ENCODE peak calls at places on chromosome 7, in four cellular contexts. J is A549, A is stomach, I is body of pancreas. X is an unnamed sample.

GRCh38 chr7:27203964-27204594 is 4.2 kb upstream of the HOXA13 start:
- DNase-seq in J (no peak), A (no peak), I (no peak), X (no peak)

GRCh38 chr7:16178069-16178468 is 243.3 kb downstream of the CRPPA start:
- DNase-seq in I (no peak), J (no peak), A (no peak), X (no peak)

GRCh38 chr7:48295572-48295971 is 124.3 kb downstream of the ABCA13 start:
- DNase-seq in J (no peak), A (no peak), I (no peak), X (peak; percentile 38)

GRCh38 chr7:95396136-95397032 is at the start of gene PON3:
- DNase-seq in I (peak; percentile 68), A (peak; percentile 27), J (peak; percentile 89), X (peak; percentile 42)

GRCh38 chr7:12865593-12865992 is 178.2 kb downstream of the ARL4A start:
- DNase-seq in I (no peak), J (no peak), A (no peak), X (no peak)

GRCh38 chr7:8121243-8121642 is 140.7 kb downstream of the ICA1 start:
- DNase-seq in I (no peak), J (no peak), A (no peak), X (no peak)

GRCh38 chr7:6026011-6026819 is 5.0 kb upstream of the ANKRD61 start:
- DNase-seq in A (peak; percentile 67), J (peak; percentile 74), I (peak; percentile 23), X (peak; percentile 50)

GRCh38 chr7:122896509-122896908 is 10.2 kb upstream of the CADPS2 start:
- DNase-seq in A (no peak), I (no peak), J (no peak), X (no peak)

GRCh38 chr7:87336136-87336535 is 9.3 kb upstream of the CROT start:
- DNase-seq in A (no peak), I (no peak), J (no peak), X (no peak)

GRCh38 chr7:16403475-16403874 is 17.9 kb downstream of the CRPPA start:
- DNase-seq in J (no peak), A (no peak), I (no peak), X (no peak)

GRCh38 chr7:98467570-98468312 is 66.9 kb upstream of the BAIAP2L1 start:
- DNase-seq in J (no peak), A (no peak), I (no peak), X (no peak)

GRCh38 chr7:129943352-129943751 is 9.4 kb downstream of the UBE2H start:
- DNase-seq in I (no peak), J (no peak), A (no peak), X (no peak)

GRCh38 chr7:105760549-105761447 is 115.6 kb downstream of the ATXN7L1 start:
- DNase-seq in I (no peak), A (no peak), J (no peak), X (no peak)

GRCh38 chr7:37081436-37081835 is 357.1 kb upstream of the AOAH start:
- DNase-seq in I (peak; percentile 49), A (peak; percentile 50), J (no peak), X (peak; percentile 54)

GRCh38 chr7:69893915-69894314 is 295.6 kb downstream of the AUTS2 start:
- DNase-seq in I (no peak), A (no peak), J (no peak), X (no peak)

GRCh38 chr7:66558201-66558641 is 70.5 kb upstream of the KCTD7 start:
- DNase-seq in I (no peak), A (no peak), J (no peak), X (no peak)

GRCh38 chr7:38584443-38585210 is 46.5 kb downstream of the AMPH start:
- DNase-seq in I (peak; percentile 18), J (no peak), A (no peak), X (no peak)

GRCh38 chr7:101880536-101881443 is 63.4 kb downstream of the CUX1 start:
- DNase-seq in A (peak; percentile 37), I (no peak), J (no peak), X (no peak)

GRCh38 chr7:106731637-106732036 is 70.7 kb upstream of the CCDC71L start:
- DNase-seq in J (no peak), A (no peak), I (no peak), X (no peak)

GRCh38 chr7:13988765-13989137 is 715 bp downstream of the ETV1 start:
- DNase-seq in J (no peak), A (no peak), I (no peak), X (peak; percentile 28)

GRCh38 chr7:53473371-53473770 is 437.9 kb downstream of the POM121L12 start:
- DNase-seq in A (no peak), I (no peak), J (no peak), X (no peak)

GRCh38 chr7:87217983-87218653 is 1.4 kb downstream of the TMEM243 start:
- DNase-seq in J (no peak), A (no peak), I (no peak), X (no peak)

GRCh38 chr7:7970113-7970619 is 1.6 kb downstream of the GLCCI1 start:
- DNase-seq in I (no peak), J (no peak), A (no peak), X (peak; percentile 37)

GRCh38 chr7:70571986-70572385 is 560.0 kb upstream of the GALNT17 start:
- DNase-seq in J (no peak), A (no peak), I (no peak), X (no peak)

GRCh38 chr7:91953618-91954017 is 13.0 kb downstream of the AKAP9 start:
- DNase-seq in A (no peak), I (no peak), J (no peak), X (no peak)

GRCh38 chr7:92325173-92325572 is 79.4 kb downstream of the ANKIB1 start:
- DNase-seq in A (no peak), I (no peak), J (no peak), X (no peak)

GRCh38 chr7:112448376-112448775 is 1.9 kb upstream of the IFRD1 start:
- DNase-seq in J (no peak), A (no peak), I (no peak), X (no peak)

GRCh38 chr7:128405345-128406146 is 4.2 kb downstream of the IMPDH1 start:
- DNase-seq in A (peak; percentile 55), I (peak; percentile 49), J (no peak), X (peak; percentile 37)

GRCh38 chr7:7119668-7120208 is 62.6 kb upstream of the C1GALT1 start:
- DNase-seq in A (peak; percentile 28), I (no peak), J (no peak), X (no peak)

GRCh38 chr7:97845622-97846203 is 26.5 kb downstream of the ASNS start:
- DNase-seq in I (no peak), A (no peak), J (peak; percentile 16), X (no peak)

GRCh38 chr7:116560021-116560970 is 35.5 kb downstream of the CAV1 start:
- DNase-seq in I (no peak), J (no peak), A (no peak), X (no peak)

GRCh38 chr7:17060051-17060450 is 178.3 kb upstream of the AGR3 start:
- DNase-seq in A (no peak), I (no peak), J (no peak), X (no peak)

GRCh38 chr7:133320887-133321286 is 68.0 kb downstream of the EXOC4 start:
- DNase-seq in I (no peak), A (no peak), J (no peak), X (no peak)

GRCh38 chr7:111650456-111650999 is 88.2 kb upstream of the IMMP2L start:
- DNase-seq in J (peak; percentile 58), A (no peak), I (no peak), X (no peak)

GRCh38 chr7:46218461-46219202 is 297.6 kb upstream of the IGFBP3 start:
- DNase-seq in J (no peak), I (no peak), A (no peak), X (no peak)

DNA sequence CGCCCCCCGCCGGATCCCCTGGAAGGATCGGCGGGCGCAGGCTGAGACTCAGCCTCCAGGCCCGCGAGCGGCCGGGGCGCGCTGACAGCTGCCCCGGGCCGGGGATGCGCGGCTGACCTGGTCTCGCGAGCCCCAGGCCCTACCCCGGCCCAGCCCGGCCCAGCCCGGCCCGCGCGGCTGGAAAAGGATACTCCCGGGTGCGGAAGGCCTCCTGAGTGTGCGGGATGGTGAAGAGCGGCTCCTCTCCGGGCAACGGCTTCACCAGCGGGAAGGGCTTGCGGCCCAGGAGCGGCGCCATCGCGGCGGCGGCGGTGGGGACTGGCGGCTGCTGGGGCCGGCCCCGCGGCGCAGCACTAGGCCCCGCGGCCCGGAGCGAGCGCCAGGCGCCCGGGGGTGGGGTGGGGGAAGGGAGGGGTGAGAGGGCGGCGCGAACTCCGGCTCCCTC is 435 bp downstream of the BAZ1B start:
- DNase-seq in I (no peak), J (peak; percentile 64), A (peak; percentile 61), X (peak; percentile 65)
- TF ChIP-seq POLR2A in I (no peak), J (peak; percentile 37), A (no peak), X (no peak)

GRCh38 chr7:100583132-100584045 is 2.5 kb downstream of the LRCH4 start:
- DNase-seq in J (no peak), A (peak; percentile 61), I (no peak), X (peak; percentile 81)
- H3K4me3 ChIP-seq in J (no peak overlapping the region), A (peak overlapping the region; percentile 91), I (no peak overlapping the region), X (peak overlapping the region; percentile 96)

DNA sequence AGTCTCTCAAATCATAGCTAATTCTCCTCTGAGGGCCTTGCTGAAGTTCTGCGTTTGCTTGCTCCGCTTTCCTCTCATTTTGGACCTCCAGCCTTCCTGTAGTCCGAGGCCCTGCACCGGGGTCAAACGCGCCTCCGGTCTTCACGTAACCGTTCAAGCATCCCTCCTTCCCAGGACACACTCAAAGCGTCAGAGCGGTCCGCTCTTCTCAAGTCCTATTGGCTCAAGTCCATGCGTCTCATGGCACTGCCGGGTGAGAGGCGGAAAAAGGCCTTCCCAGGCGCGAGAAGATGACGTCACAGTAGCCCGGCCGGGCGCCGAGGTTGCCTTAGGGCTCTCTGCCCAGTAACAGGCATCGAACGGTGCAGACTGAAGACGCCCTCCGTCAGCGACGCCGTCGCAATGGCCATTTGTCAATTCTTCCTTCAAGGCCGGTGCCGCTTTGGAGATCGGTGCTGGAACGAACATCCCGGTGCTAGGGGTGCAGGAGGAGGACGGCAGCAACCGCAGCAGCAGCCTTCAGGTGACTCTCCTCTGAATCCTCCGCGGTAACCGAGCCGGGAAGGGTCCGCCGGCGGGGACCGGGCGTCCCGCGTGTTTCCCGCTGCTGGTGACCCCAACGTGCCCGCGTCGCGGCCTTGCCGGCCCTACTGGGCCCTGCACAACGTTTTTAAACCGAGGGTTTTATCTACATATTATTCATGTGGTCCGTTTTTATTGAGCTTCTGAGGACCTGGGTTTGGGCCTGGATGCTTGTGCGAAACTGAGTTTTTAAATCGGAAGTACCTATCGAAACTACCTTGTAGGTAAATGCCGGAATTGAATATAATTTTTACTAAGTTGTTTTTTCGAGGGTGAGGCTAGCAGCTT is at the start of gene NUP42:
- DNase-seq in J (peak; percentile 93), A (peak; percentile 96), I (peak; percentile 95), X (peak; percentile 95)
- TF ChIP-seq POLR2A in J (peak; percentile 89), A (no peak), I (peak; percentile 84), X (peak; percentile 82)

DNA sequence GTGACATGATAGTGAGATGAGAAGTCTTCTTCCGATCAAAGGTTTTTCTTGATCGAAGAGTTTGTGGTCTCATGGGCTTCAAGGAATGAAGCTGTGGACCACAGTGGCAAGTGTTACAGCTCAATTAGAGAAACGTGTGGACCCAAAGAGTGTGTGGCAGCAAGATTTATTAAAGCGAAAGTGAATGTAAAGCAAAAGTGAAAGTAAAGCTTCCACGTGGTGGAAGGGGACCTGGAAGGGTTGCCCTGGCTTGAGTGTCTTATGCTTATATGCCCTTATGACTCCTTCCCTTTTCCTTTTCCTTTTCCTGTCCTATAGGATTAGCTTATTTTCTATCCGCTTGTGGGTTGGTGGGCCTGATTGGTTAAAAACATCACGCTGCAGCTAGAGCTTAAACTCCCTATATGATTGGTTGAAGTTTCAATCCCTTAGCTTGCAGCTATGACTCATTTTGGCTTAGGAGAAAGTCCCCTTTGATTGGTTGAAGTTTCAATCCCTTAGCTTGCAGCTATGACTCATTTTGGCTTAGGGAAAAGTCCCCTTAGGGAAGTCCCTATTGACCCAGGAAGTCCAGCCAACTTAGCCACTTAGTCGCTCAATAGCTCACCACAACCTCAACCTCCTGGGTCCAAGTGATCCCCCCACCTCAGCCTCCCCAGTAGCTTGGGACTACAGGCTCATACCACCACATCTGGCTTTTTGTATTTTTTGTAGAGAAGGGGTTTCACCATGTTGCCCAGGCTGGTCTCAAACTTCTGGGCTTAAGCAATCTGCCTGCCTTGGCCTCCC is 34.7 kb downstream of the MRPS24 start:
- DNase-seq in J (no peak), A (no peak), I (no peak), X (no peak)
- H3K4me3 ChIP-seq in J (peak overlapping the region; percentile 20), A (peak overlapping the region; percentile 28), I (no peak overlapping the region), X (no peak overlapping the region)

X was measured in thyroid gland.